ENCODE peak calls at places on chromosomes 6 and 20, in six cellular contexts. F is RPMI8226, U is cardiac fibroblast, D is neural progenitor cell, C is osteocyte, T is amygdala. Q is an unnamed sample.
A peak's percentile ranks its signal among the peaks of the same experiment; 100 is the strongest.

GRCh38 chr6:55694148-55694547 is 115.2 kb upstream of the HMGCLL1 start:
- DNase-seq in F (no peak), U (peak; percentile 74), D (peak; percentile 79), C (no peak), T (no peak), Q (no peak)

GRCh38 chr6:118935331-118935668 is 341 bp upstream of the MCM9 start:
- DNase-seq in F (no peak), U (no peak), D (no peak), C (no peak), T (no peak), Q (no peak)

GRCh38 chr6:157974341-157974894 is 7.2 kb upstream of the SYNJ2 start:
- DNase-seq in F (no peak), U (peak; percentile 45), D (no peak), C (no peak), T (no peak), Q (no peak)

GRCh38 chr20:3239026-3239866 is at the start of gene SLC4A11:
- DNase-seq in F (peak; percentile 64), U (peak; percentile 68), D (peak; percentile 76), C (no peak), T (no peak), Q (no peak)

GRCh38 chr20:64044484-64045247 is 4.8 kb downstream of the SOX18 start:
- DNase-seq in F (no peak), U (peak; percentile 73), D (no peak), C (no peak), T (no peak), Q (no peak)

GRCh38 chr6:71468841-71469750 is 180.5 kb downstream of the OGFRL1 start:
- DNase-seq in F (no peak), U (peak; percentile 88), D (no peak), C (no peak), T (no peak), Q (no peak)

GRCh38 chr20:14948416-14948815 is 611.0 kb upstream of the FLRT3 start:
- DNase-seq in F (peak; percentile 31), U (no peak), D (peak; percentile 31), C (no peak), T (no peak), Q (peak; percentile 7)

GRCh38 chr6:157769776-157770430 is 53.1 kb upstream of the SNX9 start:
- DNase-seq in F (no peak), U (no peak), D (no peak), C (no peak), T (no peak), Q (no peak)

GRCh38 chr6:80028591-80028990 is 24.1 kb downstream of the TTK start:
- DNase-seq in F (no peak), U (no peak), D (no peak), C (no peak), T (no peak), Q (no peak)

GRCh38 chr20:63246490-63247284 is 7.6 kb downstream of the NKAIN4 start:
- DNase-seq in F (peak; percentile 84), U (no peak), D (no peak), C (no peak), T (no peak), Q (no peak)

GRCh38 chr6:55009114-55009513 is 162.5 kb downstream of the FAM83B start:
- DNase-seq in F (no peak), U (no peak), D (peak; percentile 47), C (no peak), T (no peak), Q (no peak)

GRCh38 chr6:108115598-108116058 is 41.1 kb upstream of the OSTM1 start:
- DNase-seq in F (peak; percentile 57), U (peak; percentile 47), D (peak; percentile 69), C (no peak), T (no peak), Q (peak; percentile 31)

GRCh38 chr6:16402501-16402900 is 164.1 kb downstream of the GMPR start:
- DNase-seq in F (no peak), U (peak; percentile 56), D (no peak), C (no peak), T (no peak), Q (no peak)

GRCh38 chr20:19944772-19945459 is 72.2 kb upstream of the NAA20 start:
- DNase-seq in F (no peak), U (no peak), D (no peak), C (no peak), T (no peak), Q (no peak)

GRCh38 chr6:10332121-10332520 is 82.8 kb downstream of the TFAP2A start:
- DNase-seq in F (no peak), U (no peak), D (no peak), C (no peak), T (no peak), Q (no peak)

GRCh38 chr6:28393912-28394662 is 5.5 kb downstream of the ZSCAN12 start:
- DNase-seq in F (peak; percentile 35), U (peak; percentile 33), D (peak; percentile 14), C (no peak), T (no peak), Q (no peak)

GRCh38 chr6:24799541-24799915 is 811 bp upstream of the ARMH2 start:
- DNase-seq in F (no peak), U (no peak), D (no peak), C (no peak), T (no peak), Q (no peak)

GRCh38 chr6:1893470-1894130 is 283.9 kb downstream of the FOXC1 start:
- DNase-seq in F (no peak), U (no peak), D (peak; percentile 63), C (no peak), T (no peak), Q (no peak)

GRCh38 chr20:34943808-34944568 is 11.6 kb downstream of the GSS start:
- DNase-seq in F (no peak), U (no peak), D (no peak), C (no peak), T (no peak), Q (no peak)

GRCh38 chr6:14883921-14884320 is 361.9 kb upstream of the JARID2 start:
- DNase-seq in F (no peak), U (no peak), D (peak; percentile 52), C (no peak), T (no peak), Q (no peak)

GRCh38 chr20:11205769-11206362 is 532.1 kb upstream of the JAG1 start:
- DNase-seq in F (no peak), U (no peak), D (no peak), C (no peak), T (no peak), Q (no peak)

GRCh38 chr6:99297006-99297405 is 52.5 kb downstream of the FAXC start:
- DNase-seq in F (no peak), U (no peak), D (no peak), C (no peak), T (no peak), Q (no peak)

Q was measured in NAMALWA.